ENCODE peak calls at places on chromosome 13, in six cellular contexts. P, O, K, S, L and C are unnamed samples.

GRCh38 chr13:71865858-71866172 is 1.2 kb downstream of the DACH1 start:
- DNase-seq in K (no peak), L (no peak), O (no peak), S (peak; percentile 25), P (no peak), C (no peak)

GRCh38 chr13:44140146-44140545 is 233.5 kb upstream of the SERP2 start:
- DNase-seq in O (no peak), K (no peak), S (no peak), L (no peak), P (no peak), C (no peak)

GRCh38 chr13:110309159-110309476 is 2.0 kb downstream of the COL4A2 start:
- DNase-seq in S (no peak), P (no peak), O (no peak), L (no peak), K (no peak), C (no peak)

GRCh38 chr13:94660695-94661324 is 51.5 kb downstream of the SOX21 start:
- DNase-seq in L (no peak), K (peak; percentile 54), S (peak; percentile 33), O (no peak), P (no peak), C (no peak)

GRCh38 chr13:66222127-66222526 is 1008.0 kb downstream of the PCDH9 start:
- DNase-seq in P (no peak), K (no peak), L (no peak), O (no peak), S (no peak), C (no peak)

GRCh38 chr13:100528820-100529219 is 59.8 kb downstream of the GGACT start:
- DNase-seq in S (no peak), P (no peak), K (no peak), O (no peak), L (no peak), C (no peak)

GRCh38 chr13:101916108-101916757 is 463.8 kb downstream of the ITGBL1 start:
- DNase-seq in O (no peak), K (peak; percentile 56), L (no peak), P (no peak), S (peak; percentile 89), C (no peak)

GRCh38 chr13:91668844-91669495 is 270.5 kb downstream of the GPC5 start:
- DNase-seq in S (no peak), P (no peak), K (no peak), O (no peak), L (no peak), C (no peak)

GRCh38 chr13:98071316-98071715 is 71.6 kb upstream of the FARP1 start:
- DNase-seq in S (no peak), P (no peak), L (no peak), O (no peak), K (no peak), C (no peak)

GRCh38 chr13:29162638-29163037 is 342.5 kb downstream of the MTUS2 start:
- DNase-seq in P (no peak), L (no peak), O (no peak), K (peak; percentile 32), S (no peak), C (no peak)

GRCh38 chr13:93116809-93117208 is 109.8 kb upstream of the GPC6 start:
- DNase-seq in L (no peak), P (no peak), S (peak; percentile 44), O (no peak), K (peak; percentile 15), C (no peak)

GRCh38 chr13:39864221-39864620 is 208.8 kb downstream of the COG6 start:
- DNase-seq in P (no peak), K (no peak), L (no peak), O (no peak), S (no peak), C (no peak)

GRCh38 chr13:37187110-37187509 is 81.6 kb upstream of the CSNK1A1L start:
- DNase-seq in O (no peak), L (no peak), P (no peak), K (peak; percentile 54), S (no peak), C (no peak)

GRCh38 chr13:92802776-92803175 is 423.8 kb upstream of the GPC6 start:
- DNase-seq in S (no peak), P (no peak), O (no peak), L (no peak), K (no peak), C (no peak)

GRCh38 chr13:80400164-80400767 is 59.3 kb upstream of the SPRY2 start:
- DNase-seq in K (no peak), S (no peak), L (no peak), P (no peak), O (no peak), C (no peak)

GRCh38 chr13:37656247-37656940 is 57.8 kb upstream of the POSTN start:
- DNase-seq in S (no peak), P (no peak), L (no peak), K (peak; percentile 97), O (no peak), C (no peak)

GRCh38 chr13:93977986-93978385 is 501.5 kb downstream of the DCT start:
- DNase-seq in S (no peak), K (peak; percentile 72), P (no peak), L (no peak), O (no peak), C (no peak)